ENCODE peak calls at places on chromosomes 1 and 21, in ten cellular contexts. G is A549; I is CD4-positive, alpha-beta memory T cell; H is esophagus muscularis mucosa; F is heart right ventricle; C is body of pancreas; K is esophagus squamous epithelium; Q is adrenal gland; A is CD8-positive, alpha-beta T cell; J is lower lobe of right lung. U is an unnamed sample. For H3K9me3, the result is how much of the 10 kb centered on the place peaks cover.

GRCh38 chr1:22535399-22535798 is 27.9 kb upstream of the EPHA8 start:
- DNase-seq in G (no peak), I (no peak), H (no peak), F (no peak), C (no peak), K (no peak), Q (no peak), A (no peak), J (no peak), U (no peak)

GRCh38 chr21:15566692-15567091 is 163.1 kb upstream of the USP25 start:
- DNase-seq in G (no peak), I (no peak), H (no peak), F (no peak), C (no peak), K (no peak), Q (no peak), A (no peak), J (no peak), U (no peak)

GRCh38 chr1:67749844-67750689 is 65.1 kb downstream of the GADD45A start:
- DNase-seq in G (peak), I (no peak), H (no peak), F (no peak), C (no peak), K (no peak), Q (peak), A (no peak), J (no peak), U (no peak)

GRCh38 chr1:2212542-2213491 is 15.3 kb upstream of the SKI start:
- DNase-seq in G (peak), I (peak), H (peak), F (peak), C (peak), K (no peak), Q (peak), A (no peak), J (peak), U (no peak)

GRCh38 chr1:184691719-184692324 is 62.8 kb downstream of the EDEM3 start:
- DNase-seq in G (peak), I (no peak), H (no peak), F (no peak), C (no peak), K (no peak), Q (no peak), A (no peak), J (no peak), U (no peak)

GRCh38 chr1:26015358-26015757 is 6.2 kb upstream of the EXTL1 start:
- DNase-seq in G (no peak), I (no peak), H (no peak), F (no peak), C (no peak), K (no peak), Q (peak), A (no peak), J (peak), U (no peak)

GRCh38 chr1:110615548-110616130 is 9.5 kb upstream of the KCNA2 start:
- DNase-seq in G (peak), I (peak), H (no peak), F (peak), C (peak), K (no peak), Q (peak), A (no peak), J (peak), U (peak)

GRCh38 chr1:31712625-31713024 is 8.8 kb upstream of the COL16A1 start:
- DNase-seq in G (peak), I (no peak), H (no peak), F (peak), C (no peak), K (no peak), Q (peak), A (no peak), J (no peak), U (no peak)

GRCh38 chr1:15370781-15371467 is 38.8 kb upstream of the EFHD2 start:
- DNase-seq in G (no peak), I (no peak), H (peak), F (peak), C (peak), K (no peak), Q (peak), A (no peak), J (no peak), U (no peak)

GRCh38 chr1:83033682-83034081 is 965.2 kb downstream of the TTLL7 start:
- DNase-seq in G (no peak), I (no peak), H (no peak), F (no peak), C (no peak), K (no peak), Q (no peak), A (no peak), J (no peak), U (no peak)
- H3K9me3 ChIP-seq in G (under half), I (under half), H (under half), F (under half), C (under half), K (under half), Q (under half), A (under half), J (under half), U (under half)

GRCh38 chr1:4633346-4633745 is 21.1 kb upstream of the AJAP1 start:
- DNase-seq in G (no peak), I (no peak), H (no peak), F (no peak), C (no peak), K (no peak), Q (no peak), A (no peak), J (no peak), U (no peak)
- H3K9me3 ChIP-seq in G (under half), I (under half), H (under half), F (under half), C (under half), K (under half), Q (under half), A (under half), J (under half), U (under half)

GRCh38 chr1:92154934-92155333 is 62.8 kb upstream of the C1orf146 start:
- DNase-seq in G (no peak), I (no peak), H (no peak), F (no peak), C (no peak), K (no peak), Q (no peak), A (no peak), J (no peak), U (no peak)

DNA sequence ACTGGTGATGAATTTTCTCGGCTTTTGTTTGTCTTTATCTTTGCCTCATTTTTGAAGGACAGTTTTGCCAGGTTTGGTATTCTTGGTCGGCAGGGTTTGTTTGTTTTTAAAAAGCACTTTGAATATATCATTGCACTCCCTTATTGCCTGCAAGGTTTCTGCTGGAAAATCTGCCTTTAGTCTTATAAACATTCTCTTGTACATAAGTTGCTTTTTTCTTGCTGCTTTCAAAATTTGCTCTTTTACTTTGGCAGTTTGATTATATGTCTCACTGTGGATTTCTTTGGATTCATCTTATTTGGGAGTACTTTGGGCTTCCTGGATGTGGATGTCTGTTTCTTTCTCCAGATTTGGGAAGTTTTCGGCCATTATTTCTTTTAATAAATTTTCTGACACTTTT is 58.1 kb upstream of the C1orf146 start:
- DNase-seq in G (no peak), I (no peak), H (no peak), F (no peak), C (no peak), K (no peak), Q (no peak), A (no peak), J (no peak), U (no peak)
- H3K9me3 ChIP-seq in G (under half), I (under half), H (under half), F (under half), C (under half), K (under half), Q (under half), A (under half), J (under half), U (under half)

GRCh38 chr1:238029126-238029525 is 138.4 kb upstream of the ZP4 start:
- DNase-seq in G (no peak), I (no peak), H (no peak), F (no peak), C (no peak), K (no peak), Q (no peak), A (no peak), J (no peak), U (no peak)
- H3K9me3 ChIP-seq in G (under half), I (under half), H (under half), F (under half), C (under half), K (under half), Q (under half), A (under half), J (under half), U (under half)

GRCh38 chr1:248239478-248239877 is 8.3 kb downstream of the OR2M4 start:
- DNase-seq in G (no peak), I (no peak), H (no peak), F (no peak), C (no peak), K (no peak), Q (no peak), A (no peak), J (no peak), U (no peak)
- H3K9me3 ChIP-seq in G (under half), I (under half), H (under half), F (under half), C (under half), K (under half), Q (under half), A (under half), J (under half), U (under half)

GRCh38 chr1:232767381-232768074 is 37.7 kb upstream of the MAP10 start:
- DNase-seq in G (peak), I (no peak), H (no peak), F (no peak), C (no peak), K (no peak), Q (peak), A (no peak), J (peak), U (no peak)
- H3K9me3 ChIP-seq in G (under half), I (under half), H (under half), F (under half), C (under half), K (under half), Q (under half), A (under half), J (under half), U (under half)